ENCODE peak calls at places on chromosomes 12 and 14, in five cellular contexts. W, R, G, P and U are unnamed samples.

GRCh38 chr14:69117020-69117767 is 35.7 kb downstream of the DCAF5 start:
- DNase-seq in W (no peak), R (no peak), G (no peak), P (no peak), U (no peak)

GRCh38 chr12:62715086-62715786 is 219.7 kb downstream of the PPM1H start:
- DNase-seq in W (no peak), R (no peak), G (no peak), P (peak; percentile 46), U (peak; percentile 37)

GRCh38 chr12:50246873-50247612 is 36.3 kb downstream of the LIMA1 start:
- DNase-seq in W (peak; percentile 78), R (peak; percentile 83), G (peak; percentile 89), P (peak; percentile 75), U (peak; percentile 47)

GRCh38 chr14:81224222-81224621 is 3.5 kb upstream of the GTF2A1 start:
- DNase-seq in W (no peak), R (no peak), G (no peak), P (no peak), U (no peak)

GRCh38 chr12:124120718-124121117 is 147.7 kb downstream of the ZNF664 start:
- DNase-seq in W (no peak), R (no peak), G (no peak), P (no peak), U (no peak)

GRCh38 chr12:24861751-24862575 is 86.9 kb downstream of the BCAT1 start:
- DNase-seq in W (peak; percentile 63), R (no peak), G (no peak), P (no peak), U (no peak)

GRCh38 chr14:99837822-99838221 is 44.6 kb downstream of the EML1 start:
- DNase-seq in W (no peak), R (no peak), G (no peak), P (no peak), U (no peak)

GRCh38 chr12:46406352-46407027 is 33.9 kb upstream of the SLC38A2 start:
- DNase-seq in W (no peak), R (no peak), G (no peak), P (no peak), U (no peak)

GRCh38 chr14:91417983-91418386 is 365 bp upstream of the CCDC88C start:
- DNase-seq in W (peak; percentile 41), R (peak; percentile 42), G (peak; percentile 72), P (peak; percentile 46), U (peak; percentile 41)

GRCh38 chr12:42213023-42213422 is 25.0 kb downstream of the YAF2 start:
- DNase-seq in W (no peak), R (no peak), G (peak; percentile 53), P (no peak), U (no peak)

GRCh38 chr12:45581112-45581511 is 148.4 kb upstream of the ARID2 start:
- DNase-seq in W (no peak), R (no peak), G (no peak), P (no peak), U (no peak)

GRCh38 chr12:2752676-2753371 is 41.9 kb upstream of the FKBP4 start:
- DNase-seq in W (peak; percentile 79), R (peak; percentile 68), G (peak; percentile 69), P (peak; percentile 79), U (peak; percentile 81)

GRCh38 chr12:96774501-96775256 is 132.4 kb upstream of the NEDD1 start:
- DNase-seq in W (no peak), R (no peak), G (no peak), P (no peak), U (no peak)

GRCh38 chr14:23359167-23359626 is 5.8 kb downstream of the EFS start:
- DNase-seq in W (no peak), R (no peak), G (peak; percentile 27), P (no peak), U (no peak)

GRCh38 chr12:127148318-127148717 is 1118.7 kb upstream of the TMEM132C start:
- DNase-seq in W (no peak), R (no peak), G (no peak), P (no peak), U (no peak)

GRCh38 chr14:100534528-100535286 is 52.5 kb downstream of the BEGAIN start:
- DNase-seq in W (peak; percentile 87), R (no peak), G (no peak), P (peak; percentile 2), U (peak; percentile 67)

GRCh38 chr12:18403182-18403581 is 141.9 kb downstream of the PIK3C2G start:
- DNase-seq in W (no peak), R (no peak), G (no peak), P (no peak), U (no peak)

GRCh38 chr12:93784339-93785086 is 107.3 kb downstream of the CRADD start:
- DNase-seq in W (peak; percentile 71), R (peak; percentile 60), G (peak; percentile 65), P (no peak), U (peak; percentile 70)

GRCh38 chr12:109767991-109768900 is 54.6 kb downstream of the FAM222A start:
- DNase-seq in W (no peak), R (no peak), G (peak; percentile 37), P (no peak), U (no peak)

GRCh38 chr14:85344847-85345591 is 184.9 kb upstream of the FLRT2 start:
- DNase-seq in W (no peak), R (no peak), G (no peak), P (no peak), U (peak; percentile 36)

GRCh38 chr12:128914908-128915563 is 61.8 kb downstream of the GLT1D1 start:
- DNase-seq in W (peak; percentile 45), R (no peak), G (no peak), P (no peak), U (no peak)

GRCh38 chr12:712172-712863 is 40.1 kb upstream of the WNK1 start:
- DNase-seq in W (no peak), R (no peak), G (no peak), P (no peak), U (no peak)

GRCh38 chr12:46391630-46392029 is 19.1 kb upstream of the SLC38A2 start:
- DNase-seq in W (peak; percentile 25), R (no peak), G (no peak), P (no peak), U (no peak)

GRCh38 chr14:21556378-21557083 is 23.3 kb downstream of the OR10G3 start:
- DNase-seq in W (no peak), R (no peak), G (no peak), P (no peak), U (no peak)

GRCh38 chr12:93577222-93577621 is 4.7 kb downstream of the SOCS2 start:
- DNase-seq in W (no peak), R (no peak), G (no peak), P (no peak), U (no peak)

GRCh38 chr12:47249719-47250506 is 170.2 kb upstream of the AMIGO2 start:
- DNase-seq in W (no peak), R (no peak), G (no peak), P (peak; percentile 40), U (no peak)

GRCh38 chr12:113247123-113248045 is 26.1 kb downstream of the TPCN1 start:
- DNase-seq in W (peak; percentile 51), R (no peak), G (no peak), P (no peak), U (no peak)

GRCh38 chr12:122080149-122081107 is 1.9 kb downstream of the MLXIP start:
- DNase-seq in W (peak; percentile 89), R (peak; percentile 70), G (peak; percentile 80), P (peak; percentile 74), U (peak; percentile 77)

GRCh38 chr12:68367903-68368302 is 35.7 kb upstream of the MDM1 start:
- DNase-seq in W (no peak), R (no peak), G (no peak), P (no peak), U (no peak)

GRCh38 chr14:35855886-35856481 is 29.8 kb downstream of the BRMS1L start:
- DNase-seq in W (no peak), R (no peak), G (no peak), P (no peak), U (no peak)

GRCh38 chr12:123099556-123100192 is 51.2 kb downstream of the PITPNM2 start:
- DNase-seq in W (no peak), R (no peak), G (no peak), P (no peak), U (no peak)

DNA sequence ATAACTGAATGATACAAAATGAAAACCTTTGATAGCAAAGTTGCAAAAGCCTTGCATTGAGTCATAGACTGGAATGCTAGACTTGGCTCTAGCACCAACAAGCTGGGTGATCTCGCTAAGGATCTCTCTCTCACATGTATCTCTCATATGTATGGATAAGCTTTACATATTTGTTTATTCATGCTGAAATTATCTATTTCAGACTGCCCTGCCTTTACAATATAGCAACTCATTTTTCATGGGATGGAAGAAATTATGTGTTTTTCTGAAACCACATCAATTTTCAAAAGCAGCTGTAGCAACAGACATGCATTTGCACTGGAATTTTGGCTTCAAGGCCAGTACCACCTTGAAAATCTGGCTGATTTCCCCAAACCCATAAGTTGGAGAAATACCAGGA is 11.4 kb downstream of the RERG start:
- DNase-seq in W (no peak), R (no peak), G (no peak), P (no peak), U (no peak)
- H3K4me1 ChIP-seq in W (no peaks in the 10 kb centered on the region), R (no peaks in the 10 kb centered on the region), G (no peaks in the 10 kb centered on the region), P (peaks cover 2% of the 10 kb centered on the region), U (no peaks in the 10 kb centered on the region)

DNA sequence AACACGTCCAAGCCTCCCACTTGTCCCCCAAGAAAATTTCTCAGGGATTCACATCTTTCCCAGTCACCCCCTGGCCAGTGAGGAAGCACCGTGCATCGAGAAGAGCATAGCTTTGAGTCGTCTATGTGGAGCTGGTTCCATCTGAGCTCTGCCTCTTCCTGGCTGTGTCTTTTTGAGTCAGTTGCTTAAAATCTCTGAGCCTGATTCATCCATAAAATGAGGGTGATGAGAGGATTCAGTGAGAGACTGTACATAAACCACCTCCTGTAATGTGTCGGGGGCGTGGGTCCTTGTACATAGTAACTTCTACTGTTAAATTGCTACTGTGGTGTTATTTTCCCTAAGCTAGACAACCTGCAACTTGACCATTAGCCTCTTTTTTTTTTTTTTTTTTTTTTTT is 13.8 kb downstream of the CD9 start:
- DNase-seq in W (no peak), R (no peak), G (no peak), P (no peak), U (no peak)
- H3K4me1 ChIP-seq in W (peaks cover 19% of the 10 kb centered on the region), R (peaks cover 3% of the 10 kb centered on the region), G (peaks cover 4% of the 10 kb centered on the region), P (peaks cover 10% of the 10 kb centered on the region), U (no peaks in the 10 kb centered on the region)

DNA sequence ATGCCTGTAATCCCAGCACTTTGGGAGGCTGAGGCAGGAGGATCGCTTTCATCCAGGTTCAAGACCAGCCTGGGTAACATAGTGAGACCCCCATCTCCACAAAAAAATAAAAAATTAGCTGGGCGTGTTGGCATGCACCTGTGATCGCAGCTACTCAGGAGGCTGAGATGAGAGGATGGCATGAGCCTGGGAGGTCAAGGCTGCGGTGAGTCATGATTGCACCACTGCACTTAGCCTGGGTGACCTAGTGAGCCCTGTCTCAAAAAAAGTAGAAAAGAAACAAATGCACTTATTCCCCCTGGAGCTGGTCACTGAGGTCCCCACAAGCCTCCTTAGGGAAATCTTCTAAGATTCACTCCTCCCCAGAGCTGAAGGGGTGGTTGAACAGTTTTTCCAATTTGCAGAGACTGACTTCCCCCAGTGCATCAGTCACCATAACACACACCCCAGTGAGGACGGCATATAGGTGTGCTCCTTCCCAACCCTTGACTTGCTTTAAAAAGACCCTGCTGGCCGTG is 1.6 kb downstream of the CD9 start:
- DNase-seq in W (no peak), R (no peak), G (no peak), P (no peak), U (no peak)
- H3K4me1 ChIP-seq in W (peaks cover 38% of the 10 kb centered on the region), R (peaks cover 25% of the 10 kb centered on the region), G (no peaks in the 10 kb centered on the region), P (no peaks in the 10 kb centered on the region), U (peaks cover 22% of the 10 kb centered on the region)

DNA sequence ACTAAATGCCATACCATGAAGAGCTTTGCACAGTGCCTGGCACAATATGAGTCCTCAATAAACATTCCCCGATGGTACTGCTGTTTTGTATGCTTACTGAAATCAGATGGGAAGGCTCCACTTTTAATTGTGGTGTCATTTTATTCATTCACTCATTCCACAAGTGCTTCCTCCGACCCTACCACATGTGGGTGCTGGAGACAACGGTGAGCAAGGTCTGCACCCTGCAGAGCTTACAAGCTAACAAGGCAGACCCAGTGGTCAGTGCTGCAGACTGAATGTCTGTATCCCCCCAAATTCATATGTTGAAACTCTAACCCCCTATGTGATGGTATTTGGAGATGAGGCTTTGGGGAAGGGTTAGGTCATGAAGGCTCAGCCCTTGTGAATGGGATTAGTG is 48.3 kb downstream of the RFX4 start:
- DNase-seq in W (no peak), R (no peak), G (no peak), P (no peak), U (no peak)
- H3K4me1 ChIP-seq in W (peaks cover 12% of the 10 kb centered on the region), R (no peaks in the 10 kb centered on the region), G (no peaks in the 10 kb centered on the region), P (no peaks in the 10 kb centered on the region), U (no peaks in the 10 kb centered on the region)